ENCODE peak calls at places on chromosome 22, in five cellular contexts. R is EL, K is T-cell, G is hippocampal formation, A is Caki2. N is an unnamed sample.

GRCh38 chr22:19478466-19479357 is at the start of gene UFD1:
- DNase-seq in R (peak), K (peak), G (peak), A (peak), N (peak)

GRCh38 chr22:47628477-47629272 is 866.2 kb downstream of the TBC1D22A start:
- DNase-seq in G (no peak), A (no peak), R (no peak), K (no peak), N (no peak)

GRCh38 chr22:49321477-49322055 is 506.1 kb downstream of the BRD1 start:
- DNase-seq in K (no peak), G (no peak), A (no peak), R (no peak), N (no peak)

GRCh38 chr22:39545310-39546063 is 12.9 kb upstream of the RPS19BP1 start:
- DNase-seq in K (peak), R (no peak), G (no peak), A (peak), N (peak)

GRCh38 chr22:49549256-49549655 is 278.4 kb downstream of the BRD1 start:
- DNase-seq in A (no peak), G (no peak), K (no peak), R (no peak), N (no peak)

GRCh38 chr22:47199261-47199948 is 437.0 kb downstream of the TBC1D22A start:
- DNase-seq in R (no peak), A (no peak), G (no peak), K (peak), N (no peak)

GRCh38 chr22:31210830-31211503 is 1.1 kb upstream of the LIMK2 start:
- DNase-seq in R (peak), A (no peak), K (peak), G (no peak), N (peak)

GRCh38 chr22:30502911-30503310 is 2.6 kb downstream of the SEC14L4 start:
- DNase-seq in K (no peak), A (no peak), R (no peak), G (no peak), N (no peak)

GRCh38 chr22:16954060-16954403 is 54.0 kb downstream of the GAB4 start:
- DNase-seq in R (no peak), G (no peak), K (no peak), A (no peak), N (no peak)

GRCh38 chr22:46909237-46910030 is 147.0 kb downstream of the TBC1D22A start:
- DNase-seq in K (no peak), R (no peak), G (no peak), A (no peak), N (no peak)

GRCh38 chr22:39997939-39998726 is 3.4 kb downstream of the FAM83F start:
- DNase-seq in R (peak), K (no peak), G (no peak), A (peak), N (no peak)

GRCh38 chr22:38681784-38682335 is at the start of gene TOMM22:
- DNase-seq in G (peak), K (peak), A (peak), R (peak), N (peak)

GRCh38 chr22:19823638-19824196 is 31.0 kb downstream of the GNB1L start:
- DNase-seq in G (no peak), R (no peak), A (no peak), K (no peak), N (no peak)

GRCh38 chr22:33861216-33861875 is 58.9 kb downstream of the LARGE1 start:
- DNase-seq in G (no peak), A (no peak), K (no peak), R (no peak), N (no peak)

GRCh38 chr22:40036591-40037225 is 42.0 kb downstream of the FAM83F start:
- DNase-seq in K (peak), G (peak), A (peak), R (peak), N (peak)

GRCh38 chr22:39522567-39523300 is 2.4 kb downstream of the ATF4 start:
- DNase-seq in K (no peak), A (peak), R (peak), G (no peak), N (no peak)

GRCh38 chr22:45686004-45686403 is 14.4 kb downstream of the ATXN10 start:
- DNase-seq in R (peak), G (no peak), K (no peak), A (no peak), N (no peak)

GRCh38 chr22:42396621-42397331 is 35.4 kb downstream of the NFAM1 start:
- DNase-seq in R (no peak), G (no peak), A (peak), K (no peak), N (no peak)